ENCODE peak calls at places on chromosomes 1 and 21, in five cellular contexts. R, G, M, K and N are unnamed samples.

GRCh38 chr1:167934407-167935251 is 1.9 kb upstream of the DCAF6 start:
- DNase-seq in R (no peak), M (no peak), G (peak; percentile 65), K (no peak), N (no peak)

GRCh38 chr1:234608720-234609527 is 1.1 kb downstream of the IRF2BP2 start:
- DNase-seq in M (peak; percentile 74), R (peak; percentile 58), K (no peak), G (no peak), N (peak; percentile 89)

GRCh38 chr1:10906866-10907519 is 105.5 kb upstream of the TARDBP start:
- DNase-seq in M (no peak), G (no peak), K (no peak), R (no peak), N (no peak)

GRCh38 chr1:84272401-84272800 is 29.1 kb upstream of the SAMD13 start:
- DNase-seq in R (peak; percentile 22), M (no peak), G (no peak), K (no peak), N (no peak)

GRCh38 chr1:240803151-240803550 is 191.2 kb upstream of the GREM2 start:
- DNase-seq in G (peak; percentile 79), M (no peak), R (no peak), K (peak; percentile 61), N (no peak)

GRCh38 chr21:35563885-35564451 is 496.4 kb downstream of the SETD4 start:
- DNase-seq in G (peak; percentile 91), R (no peak), M (no peak), K (no peak), N (peak; percentile 86)

GRCh38 chr1:56644941-56645662 is at the start of gene PRKAA2:
- DNase-seq in R (no peak), G (peak; percentile 12), K (peak; percentile 21), M (no peak), N (peak; percentile 86)

GRCh38 chr21:27192286-27192685 is 225.4 kb upstream of the ADAMTS5 start:
- DNase-seq in M (no peak), G (no peak), R (no peak), K (no peak), N (no peak)

GRCh38 chr1:220498188-220498587 is 29.7 kb upstream of the MARK1 start:
- DNase-seq in M (no peak), K (no peak), R (no peak), G (no peak), N (no peak)

GRCh38 chr1:22689505-22689904 is 21.1 kb upstream of the EPHB2 start:
- DNase-seq in M (no peak), R (no peak), K (peak; percentile 77), G (peak; percentile 96), N (no peak)

GRCh38 chr1:22261580-22261979 is 118.7 kb upstream of the WNT4 start:
- DNase-seq in R (no peak), M (no peak), K (no peak), G (no peak), N (no peak)

GRCh38 chr1:209875510-209875909 is 47.7 kb downstream of the UTP25 start:
- DNase-seq in G (peak; percentile 67), M (peak; percentile 25), R (no peak), K (peak; percentile 33), N (no peak)
- TF ChIP-seq CTCF in G (peak; percentile 63), M (no peak), R (no peak), K (peak; percentile 44), N (no peak)

DNA sequence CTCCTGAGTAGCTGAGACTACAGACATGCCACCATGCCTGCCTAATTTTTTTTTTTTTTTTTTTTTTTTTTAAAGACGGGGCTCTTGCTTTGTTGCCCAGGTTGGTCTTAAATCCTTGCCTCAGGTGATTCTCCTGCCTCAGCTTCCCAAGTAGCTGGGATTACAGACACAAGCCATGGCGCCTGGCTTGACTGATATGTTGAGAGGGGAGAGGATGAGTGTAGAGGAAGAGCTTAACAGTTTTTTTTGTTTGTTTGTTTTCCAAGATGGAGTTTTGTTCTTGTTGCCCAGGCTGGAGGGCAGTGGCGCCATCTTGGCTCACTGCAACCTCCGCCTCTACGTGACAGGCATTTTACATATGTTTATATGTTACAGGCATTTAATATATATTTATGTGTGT is 2.5 kb downstream of the SRP9 start:
- DNase-seq in R (no peak), M (no peak), G (no peak), K (no peak), N (no peak)
- H3K4me3 ChIP-seq in R (no peak overlapping the region), M (no peak overlapping the region), G (no peak overlapping the region), K (peak overlapping the region; percentile 85), N (no peak overlapping the region)

GRCh38 chr1:26530898-26531598 is 1.5 kb downstream of the RPS6KA1 start:
- DNase-seq in G (peak; percentile 48), M (peak; percentile 75), K (peak; percentile 82), R (peak; percentile 69), N (no peak)
- TF ChIP-seq POLR2A in G (no peak), M (no peak), K (no peak), R (no peak), N (no peak)

DNA sequence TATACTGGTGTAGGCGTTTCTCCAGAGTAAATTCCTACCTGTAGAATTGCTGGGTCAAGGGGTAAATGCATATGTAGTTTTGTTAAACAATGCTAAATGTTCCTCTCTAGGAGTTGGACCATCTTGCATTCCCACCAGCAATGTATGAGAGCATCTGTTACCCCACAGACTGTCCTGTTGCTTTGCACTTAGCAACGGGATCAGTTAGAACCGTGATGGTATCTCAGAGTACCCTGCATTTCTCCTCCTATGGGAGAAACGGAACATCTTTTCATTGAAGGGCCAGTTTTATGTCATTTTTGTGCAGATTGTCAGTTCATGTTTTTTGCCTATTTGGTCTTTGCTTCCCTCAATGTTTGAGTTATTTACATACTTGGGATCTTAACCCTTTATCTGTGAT is 18.0 kb upstream of the RIPPLY3 start:
- DNase-seq in M (no peak), G (no peak), R (no peak), K (no peak), N (no peak)
- TF ChIP-seq CTCF in M (no peak), G (no peak), R (no peak), K (no peak), N (no peak)

GRCh38 chr1:208086116-208086515 is 158.1 kb downstream of the PLXNA2 start:
- DNase-seq in R (no peak), G (peak; percentile 45), M (no peak), K (no peak), N (no peak)
- H3K4me3 ChIP-seq in R (no peak overlapping the region), G (no peak overlapping the region), M (no peak overlapping the region), K (no peak overlapping the region), N (no peak overlapping the region)

DNA sequence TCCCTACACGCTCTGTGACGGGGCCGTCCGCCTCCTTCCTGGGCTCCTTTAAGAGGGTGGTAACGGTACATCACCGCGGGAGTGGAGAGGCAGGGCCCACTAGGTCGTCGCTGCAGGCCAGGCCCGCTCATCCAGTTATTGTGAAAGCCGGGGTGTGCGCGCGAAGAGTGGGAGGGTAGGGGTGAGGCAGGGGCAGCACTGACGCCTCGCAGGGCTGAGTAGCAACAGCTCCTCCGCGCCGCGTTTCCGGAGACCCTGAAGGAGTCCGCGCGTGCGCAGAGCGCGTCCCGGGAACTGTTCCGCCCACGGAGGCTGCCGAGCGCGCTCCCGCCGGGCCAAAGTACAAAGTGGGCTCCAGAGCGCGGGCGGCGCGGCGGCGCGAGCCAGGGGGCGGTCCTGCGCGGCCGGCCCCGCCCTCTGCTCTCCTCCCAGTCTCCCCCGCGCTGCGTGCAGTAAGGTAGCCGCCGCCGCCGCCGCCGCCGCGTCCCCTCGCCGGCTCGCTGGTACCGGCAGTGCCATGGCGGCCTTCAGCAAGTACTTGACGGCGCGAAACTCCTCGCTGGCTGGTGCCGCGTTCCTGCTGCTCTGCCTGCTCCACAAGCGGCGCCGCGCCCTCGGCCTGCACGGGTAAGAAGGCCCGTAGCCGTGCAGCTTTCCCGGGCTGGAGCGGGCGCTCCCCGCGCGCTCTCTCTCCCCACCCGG is at the start of gene ABCD3:
- DNase-seq in K (peak; percentile 68), R (peak; percentile 95), G (peak; percentile 97), M (peak; percentile 98), N (peak; percentile 96)
- TF ChIP-seq POLR2A in K (peak; percentile 67), R (peak; percentile 20), G (peak; percentile 52), M (peak; percentile 88), N (no peak)

DNA sequence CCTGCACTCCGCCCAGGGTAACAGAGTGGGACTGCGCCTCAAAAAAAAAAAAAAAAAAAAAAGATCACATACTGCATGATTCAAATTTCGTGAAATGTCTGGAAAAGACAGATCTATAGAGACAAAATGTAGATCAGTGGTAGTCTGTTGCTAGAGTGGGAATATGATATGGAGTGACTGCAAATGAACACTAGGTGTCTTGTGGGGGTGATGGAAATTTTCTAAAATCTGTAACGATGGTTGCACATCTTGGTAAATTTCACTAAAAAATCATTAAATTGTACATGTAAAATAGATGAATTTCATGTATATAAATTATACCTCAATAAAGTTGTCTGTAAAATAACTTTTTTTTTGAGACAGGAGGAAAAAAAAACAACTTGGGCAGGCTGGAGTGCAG is 5.5 kb downstream of the AIDA start:
- DNase-seq in R (no peak), G (no peak), K (no peak), M (no peak), N (no peak)
- TF ChIP-seq CTCF in R (no peak), G (no peak), K (no peak), M (no peak), N (no peak)

GRCh38 chr1:152108899-152109222 is 6.4 kb downstream of the TCHH start:
- DNase-seq in K (no peak), G (no peak), M (no peak), R (no peak), N (no peak)
- H3K4me3 ChIP-seq in K (peak overlapping the region; percentile 49), G (no peak overlapping the region), M (no peak overlapping the region), R (peak overlapping the region; percentile 48), N (peak overlapping the region; percentile 20)

GRCh38 chr1:61109158-61109557 is 26.8 kb downstream of the NFIA start:
- DNase-seq in K (no peak), G (no peak), R (no peak), M (no peak), N (no peak)
- TF ChIP-seq POLR2A in K (no peak), G (no peak), R (no peak), M (no peak), N (no peak)

GRCh38 chr1:201877877-201878339 is 10.8 kb upstream of the SHISA4 start:
- DNase-seq in M (peak; percentile 73), R (peak; percentile 61), K (peak; percentile 58), G (peak; percentile 63), N (no peak)
- TF ChIP-seq CTCF in M (peak; percentile 76), R (peak; percentile 50), K (peak; percentile 63), G (peak; percentile 73), N (no peak)